ENCODE peak calls at places on chromosomes 1 and 21, in five cellular contexts. One of them, this sample, is unnamed.

GRCh38 chr1:245825128-245825901 is 670.5 kb downstream of the KIF26B start:
- DNase-seq in HTR-8/SVneo: peak
- DNase-seq in T-cell: no peak
- DNase-seq in neuronal stem cell: no peak
- DNase-seq in SW 1271: no peak
- DNase-seq in this sample: no peak

GRCh38 chr1:8065369-8065768 is 39.3 kb upstream of the ERRFI1 start:
- DNase-seq in SW 1271: no peak
- DNase-seq in T-cell: no peak
- DNase-seq in HTR-8/SVneo: no peak
- DNase-seq in neuronal stem cell: no peak
- DNase-seq in this sample: no peak

GRCh38 chr1:209335090-209335692 is 248.3 kb upstream of the CAMK1G start:
- DNase-seq in T-cell: no peak
- DNase-seq in SW 1271: peak
- DNase-seq in HTR-8/SVneo: peak
- DNase-seq in neuronal stem cell: peak
- DNase-seq in this sample: no peak

GRCh38 chr1:40042337-40042736 is 1.8 kb downstream of the CAP1 start:
- DNase-seq in SW 1271: no peak
- DNase-seq in HTR-8/SVneo: no peak
- DNase-seq in T-cell: no peak
- DNase-seq in neuronal stem cell: no peak
- DNase-seq in this sample: no peak

GRCh38 chr1:112396668-112397025 is 633 bp downstream of the CTTNBP2NL start:
- DNase-seq in SW 1271: no peak
- DNase-seq in HTR-8/SVneo: no peak
- DNase-seq in T-cell: no peak
- DNase-seq in neuronal stem cell: no peak
- DNase-seq in this sample: no peak

GRCh38 chr1:69569983-69570755 is 2.4 kb downstream of the LRRC7 start:
- DNase-seq in SW 1271: no peak
- DNase-seq in HTR-8/SVneo: no peak
- DNase-seq in T-cell: no peak
- DNase-seq in neuronal stem cell: peak
- DNase-seq in this sample: no peak

GRCh38 chr1:200862713-200863415 is 9.9 kb upstream of the GPR25 start:
- DNase-seq in SW 1271: no peak
- DNase-seq in T-cell: no peak
- DNase-seq in neuronal stem cell: no peak
- DNase-seq in HTR-8/SVneo: no peak
- DNase-seq in this sample: no peak

GRCh38 chr1:183215076-183215720 is 29.1 kb downstream of the LAMC2 start:
- DNase-seq in neuronal stem cell: no peak
- DNase-seq in SW 1271: no peak
- DNase-seq in HTR-8/SVneo: no peak
- DNase-seq in T-cell: no peak
- DNase-seq in this sample: no peak

GRCh38 chr21:25573409-25574206 is 33.7 kb downstream of the MRPL39 start:
- DNase-seq in neuronal stem cell: no peak
- DNase-seq in T-cell: peak
- DNase-seq in SW 1271: peak
- DNase-seq in HTR-8/SVneo: peak
- DNase-seq in this sample: peak

GRCh38 chr1:60483471-60483870 is 409.9 kb upstream of the C1orf87 start:
- DNase-seq in HTR-8/SVneo: no peak
- DNase-seq in T-cell: no peak
- DNase-seq in SW 1271: no peak
- DNase-seq in neuronal stem cell: no peak
- DNase-seq in this sample: no peak

GRCh38 chr1:35111106-35111505 is 31.9 kb downstream of the ZMYM1 start:
- DNase-seq in neuronal stem cell: no peak
- DNase-seq in HTR-8/SVneo: no peak
- DNase-seq in T-cell: no peak
- DNase-seq in SW 1271: peak
- DNase-seq in this sample: no peak

GRCh38 chr1:178928985-178929384 is 58.1 kb upstream of the ANGPTL1 start:
- DNase-seq in HTR-8/SVneo: no peak
- DNase-seq in SW 1271: no peak
- DNase-seq in T-cell: no peak
- DNase-seq in neuronal stem cell: no peak
- DNase-seq in this sample: no peak

GRCh38 chr1:230067871-230068814 is 1.1 kb downstream of the GALNT2 start:
- DNase-seq in SW 1271: no peak
- DNase-seq in T-cell: peak
- DNase-seq in neuronal stem cell: peak
- DNase-seq in HTR-8/SVneo: no peak
- DNase-seq in this sample: no peak

GRCh38 chr1:85307987-85308836 is 31.8 kb upstream of the BCL10 start:
- DNase-seq in HTR-8/SVneo: peak
- DNase-seq in T-cell: peak
- DNase-seq in neuronal stem cell: peak
- DNase-seq in SW 1271: peak
- DNase-seq in this sample: peak

GRCh38 chr1:160550572-160551034 is 27.5 kb upstream of the SLAMF6 start:
- DNase-seq in SW 1271: no peak
- DNase-seq in T-cell: peak
- DNase-seq in neuronal stem cell: no peak
- DNase-seq in HTR-8/SVneo: no peak
- DNase-seq in this sample: no peak

GRCh38 chr21:26501622-26502021 is 71.5 kb downstream of the CYYR1 start:
- DNase-seq in T-cell: no peak
- DNase-seq in neuronal stem cell: no peak
- DNase-seq in SW 1271: no peak
- DNase-seq in HTR-8/SVneo: no peak
- DNase-seq in this sample: no peak

GRCh38 chr1:12159826-12160225 is 7.0 kb upstream of the TNFRSF1B start:
- DNase-seq in HTR-8/SVneo: no peak
- DNase-seq in SW 1271: no peak
- DNase-seq in neuronal stem cell: no peak
- DNase-seq in T-cell: peak
- DNase-seq in this sample: no peak

GRCh38 chr1:74699331-74699730 is 25.7 kb upstream of the ERICH3 start:
- DNase-seq in T-cell: no peak
- DNase-seq in HTR-8/SVneo: no peak
- DNase-seq in neuronal stem cell: no peak
- DNase-seq in SW 1271: no peak
- DNase-seq in this sample: no peak

GRCh38 chr21:37914211-37914900 is 1.9 kb downstream of the KCNJ6 start:
- DNase-seq in T-cell: no peak
- DNase-seq in HTR-8/SVneo: no peak
- DNase-seq in SW 1271: no peak
- DNase-seq in neuronal stem cell: peak
- DNase-seq in this sample: peak

GRCh38 chr1:159008744-159009188 is 941 bp upstream of the IFI16 start:
- DNase-seq in neuronal stem cell: no peak
- DNase-seq in SW 1271: no peak
- DNase-seq in T-cell: peak
- DNase-seq in HTR-8/SVneo: no peak
- DNase-seq in this sample: no peak

GRCh38 chr21:25735895-25736597 is 1.3 kb downstream of the GABPA start:
- DNase-seq in neuronal stem cell: no peak
- DNase-seq in T-cell: no peak
- DNase-seq in SW 1271: peak
- DNase-seq in HTR-8/SVneo: no peak
- DNase-seq in this sample: no peak

GRCh38 chr1:116325922-116326321 is 47.1 kb upstream of the ATP1A1 start:
- DNase-seq in HTR-8/SVneo: no peak
- DNase-seq in T-cell: peak
- DNase-seq in neuronal stem cell: no peak
- DNase-seq in SW 1271: no peak
- DNase-seq in this sample: no peak

GRCh38 chr1:228177936-228178710 is 12.5 kb downstream of the IBA57 start:
- DNase-seq in neuronal stem cell: no peak
- DNase-seq in T-cell: no peak
- DNase-seq in HTR-8/SVneo: no peak
- DNase-seq in SW 1271: no peak
- DNase-seq in this sample: no peak

GRCh38 chr1:183569141-183569540 is 21.1 kb downstream of the NCF2 start:
- DNase-seq in SW 1271: no peak
- DNase-seq in neuronal stem cell: no peak
- DNase-seq in T-cell: no peak
- DNase-seq in HTR-8/SVneo: peak
- DNase-seq in this sample: no peak

GRCh38 chr21:45892156-45892919 is 89.2 kb upstream of the COL6A1 start:
- DNase-seq in neuronal stem cell: no peak
- DNase-seq in SW 1271: no peak
- DNase-seq in T-cell: peak
- DNase-seq in HTR-8/SVneo: no peak
- DNase-seq in this sample: no peak

GRCh38 chr1:3910769-3911520 is 10.9 kb upstream of the C1orf174 start:
- DNase-seq in neuronal stem cell: peak
- DNase-seq in SW 1271: peak
- DNase-seq in T-cell: peak
- DNase-seq in HTR-8/SVneo: peak
- DNase-seq in this sample: no peak

GRCh38 chr1:217088521-217089221 is 365.4 kb upstream of the ESRRG start:
- DNase-seq in T-cell: no peak
- DNase-seq in neuronal stem cell: no peak
- DNase-seq in SW 1271: no peak
- DNase-seq in HTR-8/SVneo: no peak
- DNase-seq in this sample: no peak

GRCh38 chr1:229199892-229200291 is 71.0 kb upstream of the RAB4A start:
- DNase-seq in SW 1271: no peak
- DNase-seq in neuronal stem cell: no peak
- DNase-seq in T-cell: no peak
- DNase-seq in HTR-8/SVneo: no peak
- DNase-seq in this sample: no peak

GRCh38 chr1:227312364-227313025 is 5.8 kb downstream of the CDC42BPA start:
- DNase-seq in SW 1271: no peak
- DNase-seq in T-cell: no peak
- DNase-seq in HTR-8/SVneo: no peak
- DNase-seq in neuronal stem cell: no peak
- DNase-seq in this sample: no peak

GRCh38 chr1:234725177-234726132 is 115.5 kb upstream of the IRF2BP2 start:
- DNase-seq in neuronal stem cell: no peak
- DNase-seq in HTR-8/SVneo: no peak
- DNase-seq in SW 1271: no peak
- DNase-seq in T-cell: peak
- DNase-seq in this sample: no peak

GRCh38 chr1:168512864-168513595 is 30.8 kb downstream of the XCL2 start:
- DNase-seq in SW 1271: no peak
- DNase-seq in HTR-8/SVneo: no peak
- DNase-seq in neuronal stem cell: no peak
- DNase-seq in T-cell: peak
- DNase-seq in this sample: no peak

GRCh38 chr1:234775477-234776246 is 165.7 kb upstream of the IRF2BP2 start:
- DNase-seq in T-cell: no peak
- DNase-seq in neuronal stem cell: no peak
- DNase-seq in SW 1271: no peak
- DNase-seq in HTR-8/SVneo: no peak
- DNase-seq in this sample: no peak

GRCh38 chr1:200374569-200375312 is 35.1 kb downstream of the ZNF281 start:
- DNase-seq in T-cell: no peak
- DNase-seq in HTR-8/SVneo: no peak
- DNase-seq in neuronal stem cell: no peak
- DNase-seq in SW 1271: no peak
- DNase-seq in this sample: no peak

GRCh38 chr1:111499026-111499790 is 4.2 kb downstream of the ADORA3 start:
- DNase-seq in HTR-8/SVneo: no peak
- DNase-seq in SW 1271: no peak
- DNase-seq in T-cell: no peak
- DNase-seq in neuronal stem cell: no peak
- DNase-seq in this sample: no peak

GRCh38 chr1:202023033-202023433 is 12.6 kb downstream of the ELF3 start:
- DNase-seq in T-cell: no peak
- DNase-seq in HTR-8/SVneo: no peak
- DNase-seq in neuronal stem cell: no peak
- DNase-seq in SW 1271: no peak
- DNase-seq in this sample: no peak

GRCh38 chr21:41164981-41165650 is 2.8 kb upstream of the BACE2 start:
- DNase-seq in T-cell: no peak
- DNase-seq in neuronal stem cell: no peak
- DNase-seq in HTR-8/SVneo: no peak
- DNase-seq in SW 1271: no peak
- DNase-seq in this sample: no peak

GRCh38 chr1:50973255-50973654 is 3.2 kb downstream of the CDKN2C start:
- DNase-seq in SW 1271: no peak
- DNase-seq in HTR-8/SVneo: no peak
- DNase-seq in T-cell: no peak
- DNase-seq in neuronal stem cell: no peak
- DNase-seq in this sample: no peak

GRCh38 chr1:89598450-89599331 is 34.2 kb upstream of the LRRC8C start:
- DNase-seq in T-cell: no peak
- DNase-seq in neuronal stem cell: peak
- DNase-seq in HTR-8/SVneo: peak
- DNase-seq in SW 1271: peak
- DNase-seq in this sample: no peak